ENCODE peak calls at places on chromosomes 5 and 9, in nine cellular contexts. S is transverse colon, G is pancreas, Q is GM23248, J is endothelial cell of umbilical vein, X is spleen, E is psoas muscle, D is Peyer's patch, M is HCT116. L is an unnamed sample.

GRCh38 chr5:96257904-96258303 is 175.1 kb downstream of the PCSK1 start:
- DNase-seq in G (no peak), D (no peak), J (no peak), X (no peak), M (no peak), S (no peak), Q (peak), E (no peak), L (no peak)

GRCh38 chr5:136040746-136041415 is 12.1 kb downstream of the TGFBI start:
- DNase-seq in J (no peak), X (peak), G (no peak), M (no peak), S (peak), E (no peak), D (no peak), Q (peak), L (no peak)

GRCh38 chr9:73178044-73178443 is 26.4 kb downstream of the ANXA1 start:
- DNase-seq in G (no peak), M (no peak), J (no peak), D (no peak), S (no peak), E (no peak), X (no peak), Q (no peak), L (no peak)

GRCh38 chr9:127637322-127637847 is 25.3 kb downstream of the STXBP1 start:
- DNase-seq in D (peak), M (no peak), X (no peak), S (peak), J (peak), G (no peak), E (no peak), Q (peak), L (no peak)

GRCh38 chr5:56552612-56553268 is 262.6 kb upstream of the MAP3K1 start:
- DNase-seq in S (no peak), D (no peak), Q (peak), X (no peak), E (no peak), G (no peak), M (no peak), J (no peak), L (no peak)

GRCh38 chr5:141714542-141715303 is 32.7 kb upstream of the ARAP3 start:
- DNase-seq in D (no peak), Q (peak), G (no peak), J (no peak), S (no peak), E (no peak), M (no peak), X (no peak), L (no peak)

GRCh38 chr5:147751156-147751830 is 31.2 kb downstream of the JAKMIP2 start:
- DNase-seq in J (no peak), X (no peak), M (no peak), D (no peak), G (no peak), E (no peak), S (no peak), Q (no peak), L (no peak)

GRCh38 chr5:105945203-105945972 is 1725.3 kb downstream of the EFNA5 start:
- DNase-seq in M (no peak), E (no peak), J (no peak), G (no peak), D (no peak), X (no peak), Q (no peak), S (no peak), L (no peak)

GRCh38 chr5:65483474-65484346 is 2.0 kb upstream of the ADAMTS6 start:
- DNase-seq in M (peak), J (peak), G (no peak), S (no peak), D (no peak), X (no peak), E (no peak), Q (peak), L (no peak)

GRCh38 chr9:121651295-121652036 is at the start of gene DAB2IP:
- DNase-seq in X (peak), S (peak), E (peak), G (peak), M (no peak), D (peak), Q (peak), J (peak), L (peak)

GRCh38 chr9:10112798-10113197 is 500.0 kb downstream of the PTPRD start:
- DNase-seq in D (no peak), X (no peak), G (no peak), S (no peak), Q (no peak), E (no peak), J (no peak), M (no peak), L (no peak)

GRCh38 chr5:109741390-109741789 is 51.7 kb downstream of the MAN2A1 start:
- DNase-seq in X (no peak), Q (no peak), D (no peak), M (no peak), G (no peak), J (no peak), S (no peak), E (no peak), L (no peak)

GRCh38 chr5:107705390-107706014 is 34.8 kb upstream of the EFNA5 start:
- DNase-seq in J (peak), M (no peak), S (no peak), D (no peak), Q (peak), X (no peak), E (no peak), G (no peak), L (no peak)

GRCh38 chr9:75685059-75685458 is 205.4 kb upstream of the PCSK5 start:
- DNase-seq in D (no peak), E (no peak), S (no peak), X (no peak), M (no peak), Q (no peak), J (no peak), G (no peak), L (no peak)

GRCh38 chr5:84085387-84086041 is 299.2 kb downstream of the EDIL3 start:
- DNase-seq in D (no peak), G (no peak), X (no peak), Q (no peak), M (no peak), E (no peak), S (no peak), J (no peak), L (no peak)

GRCh38 chr9:126939821-126940221 is 25.2 kb downstream of the RALGPS1 start:
- DNase-seq in Q (no peak), M (no peak), D (peak), E (no peak), S (no peak), G (no peak), J (no peak), X (no peak), L (peak)

GRCh38 chr9:32424616-32425015 is 40.2 kb downstream of the ACO1 start:
- DNase-seq in X (no peak), E (no peak), D (no peak), J (peak), M (no peak), Q (no peak), S (no peak), G (no peak), L (no peak)

GRCh38 chr9:32426278-32426939 is 42.0 kb downstream of the ACO1 start:
- DNase-seq in X (no peak), D (peak), G (peak), E (no peak), Q (peak), J (no peak), M (no peak), S (peak), L (peak)

GRCh38 chr9:32419921-32420320 is 35.5 kb downstream of the ACO1 start:
- DNase-seq in M (no peak), X (no peak), G (no peak), S (no peak), J (no peak), Q (no peak), E (no peak), D (no peak), L (no peak)

GRCh38 chr9:32422237-32422806 is 37.9 kb downstream of the ACO1 start:
- DNase-seq in G (no peak), Q (no peak), J (no peak), E (no peak), D (no peak), S (no peak), X (no peak), M (no peak), L (no peak)

GRCh38 chr9:32423371-32423770 is 38.9 kb downstream of the ACO1 start:
- DNase-seq in M (no peak), J (peak), E (no peak), G (no peak), Q (peak), X (no peak), S (no peak), D (no peak), L (no peak)
- H3K27ac ChIP-seq in M (no peak), J (peak), E (no peak), G (no peak), Q (no peak), X (no peak), S (no peak), D (no peak), L (peak)

GRCh38 chr5:1552469-1553255 is 28.9 kb upstream of the LPCAT1 start:
- DNase-seq in Q (peak), S (peak), M (no peak), G (no peak), X (no peak), D (peak), J (no peak), E (no peak), L (no peak)
- H3K4me3 ChIP-seq in Q (peak), S (no peak), M (no peak), G (no peak), X (no peak), D (no peak), J (no peak), E (peak), L (no peak)

GRCh38 chr5:159106193-159106568 is 6.5 kb upstream of the EBF1 start:
- DNase-seq in M (no peak), Q (no peak), X (peak), E (no peak), S (no peak), D (no peak), G (no peak), J (no peak), L (no peak)
- H3K27ac ChIP-seq in M (no peak), Q (no peak), X (no peak), E (no peak), S (no peak), D (no peak), G (no peak), J (no peak), L (no peak)

GRCh38 chr5:54457094-54457531 is 1.6 kb downstream of the HSPB3 start:
- DNase-seq in S (peak), E (peak), X (no peak), M (no peak), Q (peak), G (no peak), D (no peak), J (no peak), L (no peak)
- H3K4me3 ChIP-seq in S (no peak), E (peak), X (no peak), M (peak), Q (peak), G (no peak), D (no peak), J (no peak), L (no peak)

GRCh38 chr9:131193051-131193450 is 67.7 kb downstream of the NUP214 start:
- DNase-seq in D (no peak), J (no peak), X (no peak), G (no peak), M (no peak), S (no peak), E (no peak), Q (no peak), L (no peak)

GRCh38 chr9:131187957-131188356 is 62.6 kb downstream of the NUP214 start:
- DNase-seq in Q (no peak), E (no peak), S (no peak), X (no peak), G (no peak), D (no peak), M (no peak), J (no peak), L (no peak)

GRCh38 chr9:131191857-131192256 is 66.5 kb downstream of the NUP214 start:
- DNase-seq in Q (no peak), D (no peak), X (no peak), S (no peak), M (no peak), E (no peak), J (no peak), G (no peak), L (no peak)

GRCh38 chr9:131188986-131189385 is 63.6 kb downstream of the NUP214 start:
- DNase-seq in Q (no peak), E (no peak), X (no peak), J (no peak), M (no peak), D (no peak), S (no peak), G (no peak), L (no peak)

GRCh38 chr9:131190191-131190590 is 64.8 kb downstream of the NUP214 start:
- DNase-seq in J (no peak), E (no peak), X (no peak), D (no peak), M (no peak), G (no peak), Q (no peak), S (no peak), L (no peak)
- H3K27ac ChIP-seq in J (no peak), E (no peak), X (no peak), D (no peak), M (no peak), G (no peak), Q (no peak), S (no peak), L (no peak)

GRCh38 chr9:97501972-97502221 is 431 bp downstream of the TMOD1 start:
- DNase-seq in S (no peak), M (no peak), G (peak), E (no peak), J (no peak), Q (no peak), X (peak), D (no peak), L (no peak)

GRCh38 chr9:97500263-97500662 is 1.2 kb upstream of the TMOD1 start:
- DNase-seq in S (no peak), J (no peak), E (no peak), X (no peak), Q (no peak), G (no peak), D (no peak), M (no peak), L (no peak)

GRCh38 chr9:97500765-97501176 is 695 bp upstream of the TMOD1 start:
- DNase-seq in X (no peak), J (no peak), M (no peak), G (no peak), S (no peak), D (no peak), E (no peak), Q (no peak), L (no peak)

GRCh38 chr9:97502222-97502983 is 937 bp downstream of the TMOD1 start:
- DNase-seq in J (no peak), G (peak), X (no peak), Q (no peak), D (no peak), M (no peak), E (peak), S (no peak), L (peak)

DNA sequence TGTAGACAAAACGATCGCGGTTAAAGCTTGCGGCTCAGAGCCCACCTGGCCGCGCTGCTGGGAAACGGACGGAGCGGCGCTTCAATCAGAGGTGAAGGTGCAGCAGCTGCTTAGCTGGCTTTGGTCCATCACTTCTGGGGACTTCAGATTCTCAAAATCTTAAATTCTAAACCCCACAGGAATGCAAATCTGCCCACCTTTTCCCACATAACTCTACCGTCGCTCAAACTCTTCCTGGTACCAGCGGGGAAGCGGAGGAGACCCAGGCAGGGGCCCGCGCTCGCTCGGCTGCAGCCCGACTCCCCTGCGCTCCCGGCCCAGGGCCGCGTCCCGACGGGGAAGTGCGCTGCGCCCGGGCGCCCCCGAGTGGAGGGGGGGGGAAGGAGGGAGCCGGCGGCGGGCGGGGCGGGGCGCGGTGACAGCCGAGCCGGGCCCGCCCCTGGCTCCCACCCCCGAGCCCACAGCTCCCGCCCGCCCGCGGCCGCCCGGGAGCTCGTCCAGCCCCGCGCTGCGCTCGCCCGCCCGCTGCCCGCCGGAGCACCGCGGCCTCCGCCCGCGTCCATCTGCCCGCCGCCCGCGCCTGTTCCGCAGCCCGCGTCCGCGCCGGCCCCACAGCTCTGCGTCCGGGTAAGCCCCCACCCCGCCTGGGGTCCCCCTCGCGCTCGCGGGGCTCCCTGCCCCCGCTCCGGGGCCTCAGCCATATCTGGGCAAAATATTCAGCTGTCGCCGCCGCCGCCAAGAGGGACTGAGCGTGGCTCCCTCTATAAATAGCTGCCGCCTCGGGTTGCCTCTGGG is at the start of gene TMOD1:
- DNase-seq in S (peak), D (peak), J (peak), Q (peak), E (peak), X (peak), M (peak), G (peak), L (peak)
- H3K4me3 ChIP-seq in S (peak), D (peak), J (peak), Q (peak), E (peak), X (peak), M (peak), G (peak), L (peak)